ENCODE peak calls at places on chromosomes 5 and 9, in seven cellular contexts. H is aorta; Q is fibroblast of mammary gland; K is CD8-positive, alpha-beta T cell; J is A549; W is body of pancreas; E is astrocyte of the spinal cord. A is an unnamed sample.

GRCh38 chr5:131640043-131640856 is 5.2 kb upstream of the RAPGEF6 start:
- DNase-seq in H (no peak), Q (peak), K (peak), J (no peak), W (no peak), E (no peak), A (peak)

GRCh38 chr9:4010309-4010708 is 289.6 kb downstream of the GLIS3 start:
- DNase-seq in H (no peak), Q (no peak), K (no peak), J (no peak), W (no peak), E (no peak), A (no peak)

GRCh38 chr9:112268421-112268820 is 65.0 kb downstream of the PTBP3 start:
- DNase-seq in H (no peak), Q (no peak), K (no peak), J (no peak), W (no peak), E (no peak), A (no peak)

GRCh38 chr9:81885586-81885985 is 42.6 kb upstream of the SPATA31D4 start:
- DNase-seq in H (no peak), Q (no peak), K (no peak), J (no peak), W (no peak), E (no peak), A (no peak)

GRCh38 chr9:82436480-82436879 is 447.9 kb downstream of the SPATA31D1 start:
- DNase-seq in H (no peak), Q (peak), K (no peak), J (no peak), W (no peak), E (no peak), A (no peak)

GRCh38 chr5:95283022-95283615 is 1.8 kb downstream of the MCTP1 start:
- DNase-seq in H (no peak), Q (no peak), K (no peak), J (no peak), W (no peak), E (no peak), A (no peak)

GRCh38 chr9:76452839-76453238 is 6.1 kb upstream of the GCNT1 start:
- DNase-seq in H (no peak), Q (peak), K (no peak), J (no peak), W (no peak), E (no peak), A (peak)

GRCh38 chr5:170338933-170339779 is 41.6 kb upstream of the LCP2 start:
- DNase-seq in H (no peak), Q (no peak), K (peak), J (no peak), W (no peak), E (no peak), A (no peak)

GRCh38 chr9:96491079-96491879 is 41.3 kb downstream of the HABP4 start:
- DNase-seq in H (no peak), Q (no peak), K (peak), J (no peak), W (no peak), E (peak), A (no peak)

GRCh38 chr5:81750308-81751008 is 439 bp downstream of the SSBP2 start:
- DNase-seq in H (peak), Q (no peak), K (peak), J (peak), W (peak), E (no peak), A (peak)

GRCh38 chr9:73370053-73370452 is 218.4 kb downstream of the ANXA1 start:
- DNase-seq in H (no peak), Q (peak), K (no peak), J (no peak), W (no peak), E (no peak), A (no peak)

GRCh38 chr5:160514866-160515265 is 93.2 kb downstream of the PTTG1 start:
- DNase-seq in H (no peak), Q (no peak), K (no peak), J (no peak), W (no peak), E (no peak), A (no peak)

GRCh38 chr5:76960004-76960625 is 7.3 kb downstream of the CRHBP start:
- DNase-seq in H (no peak), Q (no peak), K (no peak), J (no peak), W (no peak), E (peak), A (no peak)

GRCh38 chr9:76756273-76756650 is 8.0 kb upstream of the PCA3 start:
- DNase-seq in H (peak), Q (peak), K (no peak), J (peak), W (peak), E (peak), A (peak)

GRCh38 chr9:20689833-20690232 is 5.8 kb downstream of the FOCAD start:
- DNase-seq in H (no peak), Q (no peak), K (no peak), J (no peak), W (no peak), E (no peak), A (no peak)

GRCh38 chr9:134621558-134622110 is 20.0 kb upstream of the COL5A1 start:
- DNase-seq in H (peak), Q (no peak), K (no peak), J (no peak), W (no peak), E (no peak), A (no peak)

GRCh38 chr5:66848749-66849641 is 252.8 kb downstream of the MAST4 start:
- DNase-seq in H (no peak), Q (peak), K (no peak), J (no peak), W (no peak), E (no peak), A (peak)

GRCh38 chr5:6361101-6361500 is 17.2 kb downstream of the MED10 start:
- DNase-seq in H (no peak), Q (no peak), K (no peak), J (no peak), W (no peak), E (no peak), A (no peak)

GRCh38 chr5:7850533-7851239 is at the start of gene CFAP90:
- DNase-seq in H (peak), Q (peak), K (no peak), J (no peak), W (peak), E (peak), A (peak)

GRCh38 chr5:168327451-168327850 is 36.0 kb downstream of the WWC1 start:
- DNase-seq in H (no peak), Q (no peak), K (no peak), J (no peak), W (no peak), E (no peak), A (no peak)

GRCh38 chr5:59037453-59038168 is 454.7 kb downstream of the RAB3C start:
- DNase-seq in H (no peak), Q (peak), K (no peak), J (no peak), W (no peak), E (no peak), A (peak)

DNA sequence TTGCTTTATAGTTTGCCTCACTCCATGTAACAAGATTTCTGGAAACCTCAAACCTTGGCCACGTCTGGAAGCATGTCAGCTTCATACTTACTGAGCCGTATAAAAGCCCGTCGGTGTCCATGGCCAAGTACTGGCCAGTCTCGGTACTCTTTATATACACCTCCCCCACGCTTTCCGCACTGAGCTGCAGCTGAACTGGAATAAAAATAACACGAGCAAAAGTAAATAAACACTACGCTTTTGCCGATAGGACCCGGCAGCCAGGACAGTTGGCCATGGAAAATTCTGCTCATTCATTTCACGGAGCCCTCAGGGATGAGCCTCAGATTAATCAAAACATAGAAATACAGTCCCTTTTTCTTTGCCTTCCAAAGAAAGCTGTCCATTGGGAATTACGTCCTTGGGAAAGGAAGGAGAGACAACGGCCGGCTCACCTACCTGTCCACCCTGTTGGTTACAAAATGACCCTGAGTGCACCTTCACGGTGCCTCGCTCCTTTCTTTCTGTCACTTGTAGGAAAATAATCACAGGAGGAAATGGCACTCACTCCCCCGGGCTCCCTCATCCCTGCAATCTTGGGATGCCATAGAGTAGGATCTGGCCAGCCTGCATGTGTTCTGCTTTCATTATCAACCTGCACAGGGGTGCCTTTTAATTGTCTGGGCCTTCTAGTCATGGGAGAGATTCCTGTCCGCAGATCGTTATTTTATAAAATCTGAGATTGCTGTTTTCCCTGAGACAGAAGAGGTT is 85.1 kb downstream of the FGF1 start:
- DNase-seq in H (peak), Q (peak), K (no peak), J (no peak), W (peak), E (peak), A (peak)
- H3K4me3 ChIP-seq in H (no peak), Q (peak), K (no peak), J (peak), W (no peak), E (peak), A (peak)

GRCh38 chr5:177983763-177984564 is 12.1 kb downstream of the PROP1 start:
- DNase-seq in H (no peak), Q (no peak), K (no peak), J (no peak), W (no peak), E (no peak), A (no peak)
- H3K4me3 ChIP-seq in H (no peak), Q (no peak), K (peak), J (no peak), W (no peak), E (no peak), A (no peak)

DNA sequence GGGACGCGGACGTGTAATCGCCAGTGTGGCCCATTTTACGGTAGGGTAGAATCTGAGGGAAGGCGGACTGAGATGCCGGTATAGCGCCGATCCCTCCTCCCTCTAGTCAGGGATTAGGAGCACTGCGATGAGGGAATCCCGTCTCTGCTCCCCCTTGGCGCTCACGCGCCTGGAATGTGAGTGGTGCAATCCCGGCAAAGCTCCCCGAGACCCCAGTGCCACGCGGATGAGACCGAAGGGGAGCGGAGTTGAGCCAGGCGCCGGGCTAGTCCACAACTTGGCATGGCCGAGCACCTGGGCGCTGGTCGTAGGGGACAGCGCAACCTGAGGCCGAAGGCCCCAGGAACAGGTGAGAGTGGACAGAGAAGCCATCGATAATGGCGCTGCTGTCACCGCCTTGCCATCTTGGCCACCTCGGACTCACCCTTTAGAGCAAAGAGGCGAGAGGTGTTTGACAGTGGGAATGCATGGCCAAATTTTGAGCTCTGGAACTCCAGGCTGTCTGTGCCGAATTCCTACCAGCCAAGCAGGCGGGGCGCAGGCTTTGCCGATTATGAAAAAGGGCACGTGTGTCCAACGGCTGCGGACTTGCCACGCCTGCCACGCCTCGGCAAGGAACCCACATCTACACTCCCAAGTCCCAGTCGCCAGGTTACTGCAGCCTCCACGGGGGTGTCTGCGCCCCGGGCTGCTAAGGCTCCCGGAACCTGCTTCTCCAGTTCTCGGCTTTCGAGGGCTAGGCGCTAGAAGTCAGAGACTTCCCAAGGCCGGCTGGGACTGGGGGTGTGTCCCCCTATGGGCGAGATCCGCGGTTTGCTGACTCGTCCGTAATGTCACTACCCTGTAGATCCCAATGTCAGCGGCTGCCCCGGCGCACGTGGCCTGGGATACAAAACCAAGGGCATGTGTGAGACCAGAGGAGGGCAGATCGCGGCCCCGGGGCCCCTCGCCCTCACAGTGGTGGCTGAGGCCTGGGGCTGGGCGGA is 2.6 kb downstream of the NPR3 start:
- DNase-seq in H (peak), Q (peak), K (no peak), J (no peak), W (peak), E (peak), A (peak)
- H3K4me3 ChIP-seq in H (peak), Q (peak), K (no peak), J (no peak), W (no peak), E (peak), A (peak)

GRCh38 chr9:131395027-131395744 is 1.3 kb downstream of the PRRC2B start:
- DNase-seq in H (peak), Q (no peak), K (peak), J (no peak), W (peak), E (peak), A (no peak)
- H3K4me3 ChIP-seq in H (peak), Q (peak), K (peak), J (peak), W (peak), E (peak), A (peak)

DNA sequence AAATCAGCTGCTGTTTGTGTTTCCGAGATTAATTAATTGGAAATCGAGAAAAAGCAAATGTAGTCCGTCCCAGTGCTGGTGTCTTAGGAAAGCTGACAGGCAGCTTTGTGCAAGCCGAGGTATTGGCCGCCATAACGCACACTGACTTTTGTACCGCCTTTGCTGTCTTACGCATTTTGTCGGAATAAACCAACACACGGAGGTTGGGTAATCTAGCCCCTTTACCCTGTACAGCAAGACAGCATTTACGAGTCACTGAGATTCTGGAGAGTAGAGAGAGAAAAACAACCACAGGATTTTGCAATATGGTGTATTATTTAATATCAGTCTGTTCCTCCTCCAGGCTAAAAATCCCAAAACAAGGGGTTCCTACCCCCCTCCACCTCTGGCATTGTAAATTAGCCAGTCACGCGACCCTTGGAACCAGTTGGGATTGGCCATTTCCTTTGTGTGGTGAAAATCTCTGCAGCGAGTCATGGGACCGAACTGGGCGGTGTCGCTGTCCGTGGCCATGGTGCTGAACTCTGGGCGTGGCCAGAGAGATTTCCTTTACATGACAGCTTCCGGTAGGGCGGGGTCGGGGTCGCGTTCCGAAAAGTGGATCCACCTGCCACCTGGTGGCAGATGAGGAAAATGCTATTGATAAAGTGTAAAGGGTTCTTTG is 10.3 kb upstream of the PCDHB1 start:
- DNase-seq in H (peak), Q (peak), K (peak), J (peak), W (peak), E (peak), A (peak)
- H3K4me3 ChIP-seq in H (no peak), Q (no peak), K (no peak), J (peak), W (peak), E (no peak), A (no peak)

GRCh38 chr9:129610193-129610472 is 10.8 kb downstream of the C9orf50 start:
- DNase-seq in H (no peak), Q (no peak), K (no peak), J (no peak), W (no peak), E (no peak), A (no peak)

GRCh38 chr9:129607026-129607397 is 13.9 kb downstream of the C9orf50 start:
- DNase-seq in H (no peak), Q (no peak), K (no peak), J (no peak), W (no peak), E (no peak), A (no peak)

GRCh38 chr9:129609486-129610192 is 11.3 kb downstream of the C9orf50 start:
- DNase-seq in H (no peak), Q (no peak), K (peak), J (peak), W (no peak), E (peak), A (no peak)

GRCh38 chr9:129610473-129611301 is 10.2 kb downstream of the C9orf50 start:
- DNase-seq in H (peak), Q (no peak), K (peak), J (peak), W (peak), E (peak), A (no peak)

DNA sequence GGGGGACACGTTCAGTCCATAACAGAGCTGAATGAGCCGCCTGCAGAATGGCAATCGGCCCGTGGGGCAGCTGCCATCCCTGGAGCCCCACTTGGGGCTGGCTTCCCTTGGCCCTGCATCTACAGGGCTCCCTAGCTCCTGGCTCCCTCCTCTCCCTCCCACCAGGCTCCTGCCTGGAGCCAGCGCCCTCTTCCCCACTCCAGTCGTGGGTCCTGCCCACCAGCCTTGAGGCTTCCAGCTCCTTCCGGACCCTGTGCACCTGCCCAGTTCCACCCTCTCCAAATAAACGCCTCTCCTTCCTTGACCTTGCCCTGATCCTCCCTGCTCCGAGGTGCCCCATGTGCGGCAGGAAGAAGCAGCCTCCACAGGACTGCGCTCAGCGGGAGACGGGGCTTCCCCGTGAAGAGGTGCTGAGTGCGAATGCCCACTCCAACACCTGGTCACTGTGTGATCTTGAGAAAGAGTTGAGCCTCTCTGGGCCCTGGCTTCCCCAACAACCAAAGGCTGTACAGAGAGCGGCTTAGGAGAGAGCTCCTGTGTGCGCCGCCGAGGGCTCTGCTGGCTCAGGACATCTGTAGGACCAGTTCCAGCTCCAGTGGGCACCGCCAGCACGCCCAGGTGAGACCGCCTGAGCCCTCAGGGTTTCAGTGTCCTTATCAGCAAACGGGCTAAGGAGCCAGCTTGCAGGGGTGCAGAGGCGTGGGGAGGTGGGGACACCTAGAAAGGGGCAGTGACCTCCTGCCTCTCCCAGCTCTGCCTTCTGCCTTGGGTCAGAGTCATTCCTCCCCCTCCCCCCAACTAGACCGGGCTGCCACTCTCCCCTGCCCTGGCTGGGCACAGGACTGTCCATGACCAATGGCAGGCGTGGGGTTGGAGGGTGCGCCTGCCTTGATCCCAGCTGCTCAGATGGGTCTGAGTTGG is 12.1 kb downstream of the C9orf50 start:
- DNase-seq in H (no peak), Q (no peak), K (no peak), J (peak), W (no peak), E (no peak), A (no peak)
- H3K4me3 ChIP-seq in H (no peak), Q (no peak), K (no peak), J (peak), W (no peak), E (no peak), A (no peak)

GRCh38 chr5:37831821-37832524 is 7.9 kb downstream of the GDNF start:
- DNase-seq in H (no peak), Q (no peak), K (no peak), J (no peak), W (no peak), E (no peak), A (no peak)
- H3K4me3 ChIP-seq in H (no peak), Q (no peak), K (no peak), J (no peak), W (no peak), E (no peak), A (no peak)

GRCh38 chr9:136190237-136190601 is 14.7 kb downstream of the LHX3 start:
- DNase-seq in H (no peak), Q (no peak), K (no peak), J (no peak), W (no peak), E (no peak), A (no peak)
- H3K4me3 ChIP-seq in H (no peak), Q (no peak), K (no peak), J (no peak), W (no peak), E (no peak), A (no peak)

DNA sequence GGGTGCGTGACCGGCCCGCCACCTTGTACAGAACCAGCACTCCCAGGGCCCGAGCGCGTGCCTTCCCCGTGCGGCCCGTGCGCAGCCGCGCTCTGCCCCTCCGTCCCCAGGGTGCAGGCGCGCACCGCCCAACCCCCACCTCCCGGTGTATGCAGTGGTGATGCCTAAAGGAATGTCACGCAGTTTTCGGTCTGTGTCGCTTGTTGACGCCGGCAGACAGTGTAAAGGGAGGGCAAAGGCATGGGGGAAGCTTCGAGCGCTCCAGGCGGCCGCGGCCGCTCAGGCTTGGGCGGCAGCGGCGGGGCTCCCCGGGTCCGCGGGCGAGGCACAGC is 1.3 kb downstream of the LRRC26 start:
- DNase-seq in H (no peak), Q (no peak), K (no peak), J (no peak), W (peak), E (no peak), A (peak)
- H3K4me3 ChIP-seq in H (no peak), Q (no peak), K (no peak), J (peak), W (no peak), E (no peak), A (no peak)

A was measured in foreskin fibroblast.